ENCODE peak calls at places on chromosomes 5 and 9, in eight cellular contexts. R is GM23338, I is MM.1S, E is astrocyte, S is keratinocyte, J is GM23248, Z is HCT116, U is PC-3. F is an unnamed sample.

GRCh38 chr5:101720033-101720432 is 576.1 kb downstream of the SLCO4C1 start:
- DNase-seq in R (no peak), I (no peak), E (no peak), S (no peak), J (no peak), Z (no peak), U (no peak), F (no peak)

GRCh38 chr9:25677301-25678146 is 720 bp downstream of the TUSC1 start:
- DNase-seq in R (peak), I (no peak), E (peak), S (no peak), J (peak), Z (no peak), U (peak), F (no peak)

GRCh38 chr5:112163435-112163834 is 255.6 kb downstream of the EPB41L4A start:
- DNase-seq in R (no peak), I (no peak), E (no peak), S (no peak), J (no peak), Z (no peak), U (no peak), F (no peak)

GRCh38 chr5:14671414-14671813 is 6.9 kb downstream of the OTULIN start:
- DNase-seq in R (no peak), I (peak), E (peak), S (no peak), J (no peak), Z (no peak), U (peak), F (no peak)

GRCh38 chr5:89268460-89268859 is 385.5 kb upstream of the MEF2C start:
- DNase-seq in R (no peak), I (no peak), E (no peak), S (no peak), J (no peak), Z (no peak), U (no peak), F (no peak)

GRCh38 chr9:129319076-129319937 is 141.2 kb upstream of the IER5L start:
- DNase-seq in R (no peak), I (no peak), E (no peak), S (no peak), J (no peak), Z (no peak), U (no peak), F (no peak)

GRCh38 chr5:41263335-41263734 is 50.0 kb upstream of the C6 start:
- DNase-seq in R (no peak), I (no peak), E (no peak), S (no peak), J (no peak), Z (no peak), U (no peak), F (no peak)

GRCh38 chr5:161847896-161848510 is at the start of gene GABRA1:
- DNase-seq in R (peak), I (no peak), E (no peak), S (no peak), J (peak), Z (no peak), U (no peak), F (no peak)

GRCh38 chr5:1509346-1510085 is 14.2 kb downstream of the LPCAT1 start:
- DNase-seq in R (no peak), I (no peak), E (no peak), S (no peak), J (no peak), Z (no peak), U (no peak), F (no peak)

GRCh38 chr5:25909163-25909562 is 1129.2 kb downstream of the CDH9 start:
- DNase-seq in R (no peak), I (no peak), E (no peak), S (no peak), J (no peak), Z (no peak), U (no peak), F (no peak)

GRCh38 chr5:27906911-27907590 is 868.7 kb upstream of the CDH9 start:
- DNase-seq in R (no peak), I (no peak), E (no peak), S (peak), J (no peak), Z (no peak), U (peak), F (no peak)

GRCh38 chr5:132591140-132591539 is 34.4 kb downstream of the RAD50 start:
- DNase-seq in R (no peak), I (no peak), E (no peak), S (no peak), J (peak), Z (peak), U (peak), F (no peak)

GRCh38 chr5:177552839-177553455 is 1.4 kb downstream of the FAM193B start:
- DNase-seq in R (peak), I (no peak), E (no peak), S (no peak), J (peak), Z (no peak), U (peak), F (no peak)

GRCh38 chr5:88691945-88692868 is 190.8 kb downstream of the MEF2C start:
- DNase-seq in R (no peak), I (no peak), E (no peak), S (no peak), J (peak), Z (no peak), U (peak), F (no peak)

DNA sequence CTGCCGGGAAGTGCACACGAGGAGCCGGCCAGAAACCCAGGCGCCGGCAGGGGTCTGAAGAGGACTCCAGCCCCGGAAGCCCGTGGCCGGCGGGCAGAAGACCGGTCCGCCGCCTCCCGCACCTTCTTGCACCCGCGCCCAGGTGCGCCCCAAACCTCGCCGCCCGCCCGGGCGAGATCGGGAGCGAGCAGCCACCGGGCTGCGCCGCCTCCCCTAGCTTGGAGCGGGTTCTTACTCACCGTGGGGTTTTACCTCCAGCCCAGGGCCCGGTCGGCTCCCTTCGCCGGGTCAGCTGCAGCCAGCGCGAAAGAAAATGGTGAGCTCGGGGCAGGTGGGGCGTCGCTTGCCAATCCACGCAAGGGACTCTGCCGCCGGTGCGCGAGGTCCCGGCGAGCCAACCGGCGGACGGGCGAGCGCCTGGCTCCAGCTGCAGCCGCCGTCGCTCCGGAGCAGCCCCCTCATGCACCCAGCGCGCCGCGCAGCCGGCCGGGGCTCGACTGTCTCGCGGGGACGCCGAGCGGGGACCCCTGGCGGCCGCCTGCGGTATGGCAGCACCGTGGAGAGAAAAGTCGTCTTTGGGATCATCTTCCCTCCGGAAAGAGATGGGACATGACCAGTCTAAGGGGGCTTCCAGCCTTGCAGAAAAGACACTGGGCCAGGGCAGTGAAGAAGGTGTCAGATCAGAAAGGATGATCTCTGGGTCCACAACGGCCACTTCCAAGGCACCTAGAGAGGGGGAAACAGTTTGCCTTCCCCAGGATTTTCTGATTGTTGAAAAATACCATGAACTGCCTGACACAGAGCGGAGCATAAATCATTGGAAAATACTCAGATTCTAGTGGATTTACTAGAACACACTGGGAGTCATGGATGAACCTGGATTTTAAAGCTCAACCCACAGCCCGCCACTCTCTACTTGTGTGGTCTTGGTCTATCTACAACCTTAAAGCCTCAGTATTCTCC is at the start of gene MOB3B:
- DNase-seq in R (peak), I (peak), E (peak), S (no peak), J (peak), Z (peak), U (peak), F (no peak)
- TF ChIP-seq EZH2 in R (no peak), I (no peak), E (no peak), S (no peak), J (peak), Z (no peak), U (no peak), F (no peak)

GRCh38 chr9:37037137-37037743 is 3.2 kb upstream of the PAX5 start:
- DNase-seq in R (peak), I (no peak), E (no peak), S (no peak), J (no peak), Z (no peak), U (no peak), F (no peak)
- TF ChIP-seq EZH2 in R (peak), I (no peak), E (peak), S (peak), J (no peak), Z (no peak), U (no peak), F (no peak)

DNA sequence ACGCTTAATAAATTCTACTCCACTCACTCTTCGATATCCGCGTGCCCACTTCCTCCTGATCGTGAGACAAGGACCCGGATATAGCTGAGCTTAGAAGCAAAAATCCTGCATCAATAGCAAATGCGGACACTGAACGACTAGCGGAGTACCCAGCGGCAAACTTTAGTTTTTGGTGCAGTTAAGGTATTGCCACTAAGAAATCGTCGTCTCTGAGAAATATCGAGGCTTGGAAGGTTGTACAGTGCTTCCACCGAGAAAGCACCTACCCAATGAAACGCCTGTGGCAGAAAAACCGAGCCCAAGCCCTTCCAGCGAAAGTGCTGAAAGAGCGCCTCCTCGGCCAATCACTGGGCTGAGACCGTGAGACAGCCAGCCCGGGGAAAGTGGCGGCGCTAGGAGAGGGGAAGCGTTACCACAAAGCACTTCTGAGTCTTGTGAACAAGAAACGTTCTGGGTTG is 32.2 kb downstream of the ANXA2R start:
- DNase-seq in R (peak), I (peak), E (peak), S (no peak), J (peak), Z (no peak), U (peak), F (peak)
- TF ChIP-seq EZH2 in R (no peak), I (no peak), E (no peak), S (no peak), J (no peak), Z (no peak), U (no peak), F (no peak)

DNA sequence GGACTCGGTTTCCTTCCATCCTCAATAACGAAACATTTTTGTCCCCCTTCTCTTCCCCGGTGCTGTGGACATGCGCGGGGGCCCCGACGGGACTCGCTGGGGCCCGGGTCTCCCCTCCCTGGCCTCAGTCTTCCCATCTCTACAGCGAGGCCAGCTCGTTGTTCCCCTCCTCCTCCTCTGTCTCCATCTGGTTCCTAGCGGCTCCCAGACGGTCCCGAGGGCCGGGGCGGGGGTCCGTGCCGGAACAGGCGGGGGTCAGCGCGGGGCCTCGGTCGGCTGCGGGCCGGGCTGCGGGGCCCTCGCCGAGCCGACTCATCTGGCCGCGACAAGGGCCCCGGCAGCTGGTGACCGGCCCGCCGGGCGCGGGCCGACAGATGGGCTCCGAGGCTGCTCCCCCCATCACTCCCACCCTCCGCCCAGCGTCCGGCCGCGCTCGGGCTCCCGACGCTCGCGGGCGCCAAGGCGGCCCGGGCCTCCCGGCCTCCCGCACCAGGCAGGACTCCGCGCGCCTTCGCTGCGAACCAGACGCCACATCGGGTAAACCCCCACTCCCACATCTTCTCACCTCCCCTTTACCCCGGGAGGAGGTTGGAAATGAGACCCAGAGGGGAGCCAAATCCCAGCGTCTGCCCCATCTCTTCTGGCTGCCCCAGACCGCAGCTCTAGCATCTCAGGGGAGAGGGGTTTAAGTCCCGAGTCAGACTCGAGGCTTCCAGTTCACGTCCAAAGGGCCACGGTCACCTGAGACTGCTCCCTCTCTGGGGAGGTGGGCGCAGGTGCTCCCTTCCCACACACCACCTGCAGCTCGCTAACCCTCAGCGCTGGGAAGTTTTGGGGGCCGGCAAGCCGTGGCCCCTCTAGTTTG is 8.1 kb downstream of the BARHL1 start:
- DNase-seq in R (peak), I (no peak), E (no peak), S (no peak), J (no peak), Z (no peak), U (no peak), F (no peak)
- TF ChIP-seq EZH2 in R (peak), I (no peak), E (peak), S (peak), J (peak), Z (no peak), U (no peak), F (no peak)

GRCh38 chr5:4447657-4448056 is 692.5 kb upstream of the ADAMTS16 start:
- DNase-seq in R (no peak), I (no peak), E (no peak), S (no peak), J (no peak), Z (no peak), U (no peak), F (no peak)
- TF ChIP-seq EZH2 in R (no peak), I (no peak), E (no peak), S (no peak), J (no peak), Z (no peak), U (no peak), F (no peak)

GRCh38 chr9:14313951-14314423 is at the start of gene NFIB:
- DNase-seq in R (peak), I (peak), E (no peak), S (no peak), J (peak), Z (no peak), U (peak), F (no peak)

GRCh38 chr9:14312721-14313377 is 1.1 kb downstream of the NFIB start:
- DNase-seq in R (peak), I (no peak), E (no peak), S (no peak), J (peak), Z (no peak), U (peak), F (no peak)

GRCh38 chr9:14314424-14314928 is 535 bp upstream of the NFIB start:
- DNase-seq in R (peak), I (peak), E (peak), S (peak), J (peak), Z (peak), U (peak), F (peak)

GRCh38 chr9:14311940-14312572 is 1.9 kb downstream of the NFIB start:
- DNase-seq in R (no peak), I (no peak), E (no peak), S (no peak), J (no peak), Z (no peak), U (peak), F (peak)

GRCh38 chr9:14313378-14313940 is 482 bp downstream of the NFIB start:
- DNase-seq in R (peak), I (no peak), E (no peak), S (no peak), J (peak), Z (no peak), U (peak), F (no peak)
- TF ChIP-seq EZH2 in R (peak), I (no peak), E (peak), S (no peak), J (no peak), Z (peak), U (no peak), F (no peak)

DNA sequence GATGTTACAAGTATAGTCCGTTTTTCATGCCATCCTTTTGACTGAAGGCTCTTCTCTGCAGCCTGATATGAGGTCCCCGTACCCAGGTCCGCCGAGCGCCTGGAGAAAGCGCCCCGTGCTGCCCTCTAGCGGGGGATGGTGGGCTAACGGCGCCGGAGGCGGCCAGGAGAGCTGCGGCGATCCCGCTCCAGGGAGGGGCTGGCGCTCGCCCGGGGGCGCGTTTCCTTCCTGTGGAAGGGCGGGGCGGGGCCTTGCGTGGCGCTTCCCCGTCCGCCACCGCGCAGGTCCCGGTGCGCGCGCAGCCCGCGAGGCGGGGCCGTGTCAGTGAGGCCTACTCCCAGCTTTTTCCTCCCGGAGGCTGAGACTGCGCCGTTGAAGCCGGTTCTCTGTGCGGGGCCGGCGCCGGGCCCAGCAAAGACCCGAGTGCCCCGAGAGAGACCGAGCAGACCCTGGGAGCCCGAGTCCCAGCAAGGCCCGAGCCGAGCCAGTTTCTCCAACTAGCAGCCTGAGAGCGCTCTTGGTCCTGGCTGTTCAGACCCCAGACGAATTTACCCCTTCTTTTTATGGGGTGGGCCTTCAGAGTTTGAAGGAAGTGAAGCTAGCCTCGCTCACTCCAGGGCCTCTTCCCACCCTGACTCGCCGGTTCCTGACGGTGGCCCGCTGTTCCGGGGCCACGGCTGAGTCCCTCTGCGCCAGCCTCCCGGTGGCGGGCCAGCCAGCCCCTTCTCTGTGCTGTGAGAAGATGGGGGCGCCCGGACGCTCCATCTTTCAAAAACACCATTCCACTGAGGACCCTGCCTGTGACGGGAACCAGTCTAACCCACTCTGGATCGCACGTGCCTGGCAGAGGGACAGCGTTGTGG is 9.7 kb upstream of the PHF2 start:
- DNase-seq in R (peak), I (peak), E (peak), S (peak), J (peak), Z (peak), U (peak), F (peak)
- TF ChIP-seq EZH2 in R (no peak), I (no peak), E (no peak), S (no peak), J (no peak), Z (no peak), U (no peak), F (no peak)

GRCh38 chr5:142694092-142694856 is 8.4 kb upstream of the FGF1 start:
- DNase-seq in R (peak), I (no peak), E (no peak), S (no peak), J (no peak), Z (no peak), U (no peak), F (no peak)

GRCh38 chr5:142697846-142698245 is 12.0 kb upstream of the FGF1 start:
- DNase-seq in R (no peak), I (no peak), E (peak), S (no peak), J (peak), Z (no peak), U (peak), F (no peak)

GRCh38 chr5:142698447-142698846 is 12.6 kb upstream of the FGF1 start:
- DNase-seq in R (no peak), I (no peak), E (no peak), S (no peak), J (no peak), Z (no peak), U (no peak), F (no peak)

GRCh38 chr5:142697356-142697807 is 11.5 kb upstream of the FGF1 start:
- DNase-seq in R (no peak), I (no peak), E (peak), S (no peak), J (peak), Z (no peak), U (no peak), F (no peak)

DNA sequence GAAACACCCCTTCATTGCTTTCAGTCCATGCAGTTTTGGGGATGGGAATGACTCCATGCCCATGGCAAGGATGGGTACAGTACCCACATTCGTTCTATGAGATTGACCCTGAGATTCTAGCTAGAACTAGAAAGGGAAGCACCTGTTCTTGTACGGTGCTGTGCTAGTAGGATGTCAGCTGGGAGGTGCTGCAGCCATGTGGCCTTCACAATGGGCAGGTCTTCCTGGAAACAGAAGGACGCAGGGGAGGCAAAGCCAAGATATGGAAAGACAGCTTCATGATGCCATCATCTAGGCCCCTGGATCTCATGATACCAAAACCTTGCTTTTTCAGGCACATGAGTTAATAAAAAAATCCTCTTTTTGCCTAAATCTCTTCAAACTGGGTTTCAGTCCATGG is 10.5 kb upstream of the FGF1 start:
- DNase-seq in R (no peak), I (no peak), E (no peak), S (no peak), J (no peak), Z (no peak), U (no peak), F (no peak)
- TF ChIP-seq EZH2 in R (no peak), I (no peak), E (no peak), S (no peak), J (no peak), Z (no peak), U (no peak), F (no peak)

GRCh38 chr5:73447234-73448071 is 1.1 kb downstream of the FOXD1 start:
- DNase-seq in R (peak), I (peak), E (peak), S (no peak), J (peak), Z (no peak), U (peak), F (peak)
- TF ChIP-seq EZH2 in R (peak), I (no peak), E (no peak), S (no peak), J (no peak), Z (no peak), U (no peak), F (no peak)

GRCh38 chr5:115168829-115169391 is 798 bp downstream of the TRIM36 start:
- DNase-seq in R (peak), I (peak), E (no peak), S (no peak), J (peak), Z (no peak), U (no peak), F (no peak)
- TF ChIP-seq EZH2 in R (no peak), I (no peak), E (peak), S (no peak), J (peak), Z (no peak), U (peak), F (no peak)

F was measured in PC-9.